ENCODE peak calls at places on chromosomes 4 and X, in eight cellular contexts. One of them, this sample, is unnamed.

GRCh38 chr4:81913427-81913878 is 441.7 kb upstream of the RASGEF1B start:
- DNase-seq in mucosa of descending colon: peak
- DNase-seq in pancreas: peak
- DNase-seq in AG09309: no peak
- DNase-seq in progenitor cell of endocrine pancreas: peak
- DNase-seq in H9: peak
- DNase-seq in cardiac fibroblast: peak
- DNase-seq in astrocyte of the spinal cord: peak
- DNase-seq in this sample: no peak

GRCh38 chr4:183173580-183174526 is 74.8 kb downstream of the WWC2 start:
- DNase-seq in astrocyte of the spinal cord: peak
- DNase-seq in pancreas: no peak
- DNase-seq in mucosa of descending colon: no peak
- DNase-seq in H9: peak
- DNase-seq in AG09309: no peak
- DNase-seq in progenitor cell of endocrine pancreas: no peak
- DNase-seq in cardiac fibroblast: peak
- DNase-seq in this sample: no peak

GRCh38 chrX:112163916-112164315 is 81.3 kb upstream of the TRPC5 start:
- DNase-seq in mucosa of descending colon: no peak
- DNase-seq in astrocyte of the spinal cord: peak
- DNase-seq in H9: no peak
- DNase-seq in AG09309: no peak
- DNase-seq in cardiac fibroblast: no peak
- DNase-seq in progenitor cell of endocrine pancreas: no peak
- DNase-seq in pancreas: no peak
- DNase-seq in this sample: no peak

GRCh38 chr4:188218392-188218791 is 79.2 kb downstream of the TRIML1 start:
- DNase-seq in AG09309: no peak
- DNase-seq in astrocyte of the spinal cord: no peak
- DNase-seq in mucosa of descending colon: no peak
- DNase-seq in H9: peak
- DNase-seq in pancreas: no peak
- DNase-seq in cardiac fibroblast: no peak
- DNase-seq in progenitor cell of endocrine pancreas: no peak
- DNase-seq in this sample: no peak

GRCh38 chr4:124060261-124060918 is 652.1 kb downstream of the ANKRD50 start:
- DNase-seq in pancreas: no peak
- DNase-seq in AG09309: no peak
- DNase-seq in cardiac fibroblast: peak
- DNase-seq in progenitor cell of endocrine pancreas: no peak
- DNase-seq in astrocyte of the spinal cord: peak
- DNase-seq in mucosa of descending colon: peak
- DNase-seq in H9: no peak
- DNase-seq in this sample: no peak

GRCh38 chr4:75696036-75696435 is 22.8 kb upstream of the G3BP2 start:
- DNase-seq in progenitor cell of endocrine pancreas: no peak
- DNase-seq in cardiac fibroblast: no peak
- DNase-seq in H9: no peak
- DNase-seq in astrocyte of the spinal cord: no peak
- DNase-seq in AG09309: no peak
- DNase-seq in mucosa of descending colon: peak
- DNase-seq in pancreas: no peak
- DNase-seq in this sample: no peak

GRCh38 chrX:35101901-35102300 is 159.3 kb downstream of the FAM47B start:
- DNase-seq in pancreas: no peak
- DNase-seq in progenitor cell of endocrine pancreas: no peak
- DNase-seq in AG09309: no peak
- DNase-seq in mucosa of descending colon: no peak
- DNase-seq in astrocyte of the spinal cord: no peak
- DNase-seq in cardiac fibroblast: no peak
- DNase-seq in H9: no peak
- DNase-seq in this sample: no peak

GRCh38 chrX:137234651-137235402 is 201.0 kb upstream of the GPR101 start:
- DNase-seq in cardiac fibroblast: no peak
- DNase-seq in H9: no peak
- DNase-seq in astrocyte of the spinal cord: no peak
- DNase-seq in mucosa of descending colon: no peak
- DNase-seq in progenitor cell of endocrine pancreas: no peak
- DNase-seq in pancreas: no peak
- DNase-seq in AG09309: no peak
- DNase-seq in this sample: no peak

GRCh38 chr4:135354876-135355275 is 1153.3 kb upstream of the PABPC4L start:
- DNase-seq in cardiac fibroblast: peak
- DNase-seq in pancreas: no peak
- DNase-seq in AG09309: no peak
- DNase-seq in H9: no peak
- DNase-seq in astrocyte of the spinal cord: peak
- DNase-seq in mucosa of descending colon: no peak
- DNase-seq in progenitor cell of endocrine pancreas: no peak
- DNase-seq in this sample: no peak

GRCh38 chr4:47525154-47525819 is 40.2 kb downstream of the ATP10D start:
- DNase-seq in H9: no peak
- DNase-seq in progenitor cell of endocrine pancreas: no peak
- DNase-seq in cardiac fibroblast: peak
- DNase-seq in AG09309: peak
- DNase-seq in pancreas: no peak
- DNase-seq in mucosa of descending colon: no peak
- DNase-seq in astrocyte of the spinal cord: peak
- DNase-seq in this sample: peak

GRCh38 chrX:8760021-8760420 is 28.1 kb upstream of the ANOS1 start:
- DNase-seq in cardiac fibroblast: no peak
- DNase-seq in H9: no peak
- DNase-seq in astrocyte of the spinal cord: no peak
- DNase-seq in AG09309: no peak
- DNase-seq in mucosa of descending colon: no peak
- DNase-seq in pancreas: no peak
- DNase-seq in progenitor cell of endocrine pancreas: no peak
- DNase-seq in this sample: no peak

GRCh38 chr4:100022792-100023222 is 72.7 kb upstream of the H2AZ1 start:
- DNase-seq in pancreas: no peak
- DNase-seq in H9: peak
- DNase-seq in mucosa of descending colon: no peak
- DNase-seq in progenitor cell of endocrine pancreas: no peak
- DNase-seq in cardiac fibroblast: peak
- DNase-seq in astrocyte of the spinal cord: peak
- DNase-seq in AG09309: no peak
- DNase-seq in this sample: no peak

GRCh38 chrX:38868941-38869378 is 67.7 kb downstream of the MID1IP1 start:
- DNase-seq in astrocyte of the spinal cord: peak
- DNase-seq in progenitor cell of endocrine pancreas: no peak
- DNase-seq in AG09309: no peak
- DNase-seq in cardiac fibroblast: peak
- DNase-seq in H9: no peak
- DNase-seq in mucosa of descending colon: no peak
- DNase-seq in pancreas: no peak
- DNase-seq in this sample: no peak

GRCh38 chrX:69501433-69501832 is 2.7 kb upstream of the NALF2 start:
- DNase-seq in H9: peak
- DNase-seq in progenitor cell of endocrine pancreas: peak
- DNase-seq in AG09309: no peak
- DNase-seq in mucosa of descending colon: peak
- DNase-seq in astrocyte of the spinal cord: no peak
- DNase-seq in cardiac fibroblast: no peak
- DNase-seq in pancreas: peak
- DNase-seq in this sample: no peak

GRCh38 chrX:13198762-13199064 is 121.1 kb downstream of the ATXN3L start:
- DNase-seq in AG09309: no peak
- DNase-seq in pancreas: no peak
- DNase-seq in cardiac fibroblast: no peak
- DNase-seq in astrocyte of the spinal cord: no peak
- DNase-seq in mucosa of descending colon: no peak
- DNase-seq in progenitor cell of endocrine pancreas: no peak
- DNase-seq in H9: no peak
- DNase-seq in this sample: no peak

GRCh38 chr4:109033993-109034392 is 268.5 kb downstream of the COL25A1 start:
- DNase-seq in progenitor cell of endocrine pancreas: no peak
- DNase-seq in pancreas: no peak
- DNase-seq in cardiac fibroblast: no peak
- DNase-seq in mucosa of descending colon: no peak
- DNase-seq in AG09309: no peak
- DNase-seq in astrocyte of the spinal cord: no peak
- DNase-seq in H9: no peak
- DNase-seq in this sample: no peak

GRCh38 chrX:13816899-13817298 is at the start of gene GPM6B:
- DNase-seq in H9: no peak
- DNase-seq in cardiac fibroblast: no peak
- DNase-seq in AG09309: no peak
- DNase-seq in mucosa of descending colon: no peak
- DNase-seq in astrocyte of the spinal cord: no peak
- DNase-seq in progenitor cell of endocrine pancreas: no peak
- DNase-seq in pancreas: no peak
- DNase-seq in this sample: no peak

GRCh38 chrX:134727363-134727762 is 69.1 kb upstream of the PLAC1 start:
- DNase-seq in pancreas: no peak
- DNase-seq in H9: no peak
- DNase-seq in AG09309: no peak
- DNase-seq in progenitor cell of endocrine pancreas: no peak
- DNase-seq in cardiac fibroblast: no peak
- DNase-seq in mucosa of descending colon: no peak
- DNase-seq in astrocyte of the spinal cord: no peak
- DNase-seq in this sample: no peak
- TF ChIP-seq CTCF in pancreas: no peak
- TF ChIP-seq CTCF in H9: peak
- TF ChIP-seq CTCF in AG09309: peak
- TF ChIP-seq CTCF in progenitor cell of endocrine pancreas: no peak
- TF ChIP-seq CTCF in cardiac fibroblast: peak
- TF ChIP-seq CTCF in mucosa of descending colon: no peak
- TF ChIP-seq CTCF in astrocyte of the spinal cord: peak
- TF ChIP-seq CTCF in this sample: peak

DNA sequence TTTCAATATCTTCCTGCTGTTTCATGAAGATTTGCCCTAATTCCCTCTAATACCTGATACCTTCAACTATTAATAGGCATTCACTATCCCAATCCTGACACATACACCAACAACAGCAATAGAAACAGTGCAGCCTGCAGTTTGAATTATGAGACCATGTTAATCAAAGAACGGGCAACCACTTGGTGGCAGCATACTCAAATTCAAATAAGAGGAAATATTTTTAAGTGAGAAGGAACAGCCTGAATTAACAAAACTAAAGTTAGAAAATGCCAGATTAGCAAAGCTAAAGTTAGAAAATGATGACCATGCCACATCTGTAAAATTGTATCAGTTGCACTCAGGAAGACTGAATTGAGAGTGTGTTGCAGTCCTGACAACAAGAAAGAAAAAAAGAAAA is 204.9 kb downstream of the SMARCA1 start:
- DNase-seq in astrocyte of the spinal cord: peak
- DNase-seq in pancreas: no peak
- DNase-seq in cardiac fibroblast: peak
- DNase-seq in mucosa of descending colon: peak
- DNase-seq in progenitor cell of endocrine pancreas: no peak
- DNase-seq in H9: no peak
- DNase-seq in AG09309: peak
- DNase-seq in this sample: no peak
- TF ChIP-seq CTCF in astrocyte of the spinal cord: peak
- TF ChIP-seq CTCF in pancreas: no peak
- TF ChIP-seq CTCF in cardiac fibroblast: peak
- TF ChIP-seq CTCF in mucosa of descending colon: no peak
- TF ChIP-seq CTCF in progenitor cell of endocrine pancreas: peak
- TF ChIP-seq CTCF in H9: peak
- TF ChIP-seq CTCF in AG09309: peak
- TF ChIP-seq CTCF in this sample: peak

GRCh38 chrX:18676050-18676449 is 4.1 kb upstream of the RS1 start:
- DNase-seq in cardiac fibroblast: no peak
- DNase-seq in H9: no peak
- DNase-seq in astrocyte of the spinal cord: no peak
- DNase-seq in pancreas: no peak
- DNase-seq in mucosa of descending colon: no peak
- DNase-seq in AG09309: no peak
- DNase-seq in progenitor cell of endocrine pancreas: no peak
- DNase-seq in this sample: no peak

GRCh38 chrX:18674417-18674787 is 2.5 kb upstream of the RS1 start:
- DNase-seq in pancreas: peak
- DNase-seq in cardiac fibroblast: no peak
- DNase-seq in AG09309: no peak
- DNase-seq in H9: peak
- DNase-seq in mucosa of descending colon: peak
- DNase-seq in astrocyte of the spinal cord: no peak
- DNase-seq in progenitor cell of endocrine pancreas: peak
- DNase-seq in this sample: no peak

GRCh38 chrX:18674788-18675735 is 3.2 kb upstream of the RS1 start:
- DNase-seq in mucosa of descending colon: peak
- DNase-seq in AG09309: peak
- DNase-seq in pancreas: peak
- DNase-seq in astrocyte of the spinal cord: peak
- DNase-seq in progenitor cell of endocrine pancreas: peak
- DNase-seq in cardiac fibroblast: peak
- DNase-seq in H9: peak
- DNase-seq in this sample: peak

GRCh38 chrX:18677140-18677834 is 5.4 kb upstream of the RS1 start:
- DNase-seq in AG09309: no peak
- DNase-seq in mucosa of descending colon: peak
- DNase-seq in cardiac fibroblast: no peak
- DNase-seq in pancreas: no peak
- DNase-seq in astrocyte of the spinal cord: no peak
- DNase-seq in progenitor cell of endocrine pancreas: no peak
- DNase-seq in H9: no peak
- DNase-seq in this sample: no peak

GRCh38 chrX:18676470-18676869 is 4.6 kb upstream of the RS1 start:
- DNase-seq in pancreas: no peak
- DNase-seq in cardiac fibroblast: peak
- DNase-seq in astrocyte of the spinal cord: no peak
- DNase-seq in H9: peak
- DNase-seq in progenitor cell of endocrine pancreas: no peak
- DNase-seq in AG09309: no peak
- DNase-seq in mucosa of descending colon: no peak
- DNase-seq in this sample: no peak
- TF ChIP-seq CTCF in pancreas: no peak
- TF ChIP-seq CTCF in cardiac fibroblast: peak
- TF ChIP-seq CTCF in astrocyte of the spinal cord: peak
- TF ChIP-seq CTCF in H9: peak
- TF ChIP-seq CTCF in progenitor cell of endocrine pancreas: peak
- TF ChIP-seq CTCF in AG09309: peak
- TF ChIP-seq CTCF in mucosa of descending colon: no peak
- TF ChIP-seq CTCF in this sample: peak

GRCh38 chr4:1010522-1011021 is 854 bp upstream of the FGFRL1 start:
- DNase-seq in H9: peak
- DNase-seq in cardiac fibroblast: peak
- DNase-seq in progenitor cell of endocrine pancreas: no peak
- DNase-seq in astrocyte of the spinal cord: peak
- DNase-seq in AG09309: peak
- DNase-seq in mucosa of descending colon: peak
- DNase-seq in pancreas: peak
- DNase-seq in this sample: no peak

GRCh38 chr4:1011022-1011694 is at the start of gene FGFRL1:
- DNase-seq in H9: peak
- DNase-seq in astrocyte of the spinal cord: peak
- DNase-seq in mucosa of descending colon: peak
- DNase-seq in cardiac fibroblast: peak
- DNase-seq in AG09309: peak
- DNase-seq in pancreas: peak
- DNase-seq in progenitor cell of endocrine pancreas: peak
- DNase-seq in this sample: no peak

GRCh38 chr4:1008840-1009646 is 2.4 kb upstream of the FGFRL1 start:
- DNase-seq in astrocyte of the spinal cord: no peak
- DNase-seq in pancreas: peak
- DNase-seq in H9: peak
- DNase-seq in mucosa of descending colon: peak
- DNase-seq in AG09309: no peak
- DNase-seq in progenitor cell of endocrine pancreas: no peak
- DNase-seq in cardiac fibroblast: no peak
- DNase-seq in this sample: no peak

GRCh38 chr4:1012031-1012739 is 759 bp downstream of the FGFRL1 start:
- DNase-seq in AG09309: no peak
- DNase-seq in H9: no peak
- DNase-seq in cardiac fibroblast: peak
- DNase-seq in progenitor cell of endocrine pancreas: no peak
- DNase-seq in pancreas: peak
- DNase-seq in astrocyte of the spinal cord: peak
- DNase-seq in mucosa of descending colon: peak
- DNase-seq in this sample: no peak

GRCh38 chr4:1009647-1010521 is 1.5 kb upstream of the FGFRL1 start:
- DNase-seq in cardiac fibroblast: peak
- DNase-seq in AG09309: no peak
- DNase-seq in progenitor cell of endocrine pancreas: peak
- DNase-seq in mucosa of descending colon: peak
- DNase-seq in H9: peak
- DNase-seq in pancreas: peak
- DNase-seq in astrocyte of the spinal cord: peak
- DNase-seq in this sample: no peak
- TF ChIP-seq CTCF in cardiac fibroblast: no peak
- TF ChIP-seq CTCF in AG09309: no peak
- TF ChIP-seq CTCF in progenitor cell of endocrine pancreas: no peak
- TF ChIP-seq CTCF in mucosa of descending colon: peak
- TF ChIP-seq CTCF in H9: no peak
- TF ChIP-seq CTCF in pancreas: no peak
- TF ChIP-seq CTCF in astrocyte of the spinal cord: peak
- TF ChIP-seq CTCF in this sample: no peak